ENCODE peak calls at places on chromosome 9, in six cellular contexts. B is cardiac muscle cell, A is stomach, O is breast epithelium, R is WERI-Rb-1, E is neural progenitor cell. D is an unnamed sample.

GRCh38 chr9:91740713-91741112 is 209.3 kb downstream of the ROR2 start:
- DNase-seq in B (no peak), A (no peak), O (no peak), R (no peak), E (no peak), D (no peak)

GRCh38 chr9:89605181-89606048 is 603 bp downstream of the GADD45G start:
- DNase-seq in B (peak; percentile 69), A (peak; percentile 57), O (peak; percentile 64), R (peak; percentile 60), E (peak; percentile 62), D (peak; percentile 62)

GRCh38 chr9:72577212-72577753 is 55.9 kb downstream of the TMC1 start:
- DNase-seq in B (no peak), A (no peak), O (no peak), R (no peak), E (no peak), D (no peak)

GRCh38 chr9:9942764-9943424 is 669.9 kb downstream of the PTPRD start:
- DNase-seq in B (peak; percentile 66), A (peak; percentile 58), O (no peak), R (peak; percentile 69), E (peak; percentile 70), D (peak; percentile 43)

GRCh38 chr9:131095666-131096489 is 453 bp upstream of the AIF1L start:
- DNase-seq in B (peak; percentile 76), A (peak; percentile 31), O (no peak), R (peak; percentile 88), E (peak; percentile 94), D (peak; percentile 51)

GRCh38 chr9:70444904-70445303 is 30.4 kb upstream of the KLF9 start:
- DNase-seq in B (no peak), A (no peak), O (no peak), R (no peak), E (no peak), D (no peak)

GRCh38 chr9:94250456-94250855 is 8.6 kb upstream of the ZNF169 start:
- DNase-seq in B (no peak), A (no peak), O (no peak), R (no peak), E (peak; percentile 32), D (no peak)

GRCh38 chr9:91334053-91334452 is 27.7 kb downstream of the AUH start:
- DNase-seq in B (no peak), A (no peak), O (no peak), R (no peak), E (no peak), D (no peak)

GRCh38 chr9:69115621-69116020 is 58.5 kb upstream of the TJP2 start:
- DNase-seq in B (no peak), A (no peak), O (no peak), R (no peak), E (no peak), D (no peak)

GRCh38 chr9:14967450-14968321 is 57.5 kb upstream of the FREM1 start:
- DNase-seq in B (no peak), A (no peak), O (no peak), R (no peak), E (no peak), D (no peak)

GRCh38 chr9:138063033-138063432 is 185.5 kb downstream of the CACNA1B start:
- DNase-seq in B (no peak), A (no peak), O (no peak), R (no peak), E (no peak), D (no peak)

GRCh38 chr9:90855208-90856000 is 53.8 kb downstream of the SYK start:
- DNase-seq in B (no peak), A (no peak), O (no peak), R (no peak), E (no peak), D (no peak)

GRCh38 chr9:93264338-93265125 is 80.6 kb downstream of the WNK2 start:
- DNase-seq in B (no peak), A (no peak), O (no peak), R (no peak), E (no peak), D (no peak)

GRCh38 chr9:7045361-7045760 is 287.6 kb downstream of the KDM4C start:
- DNase-seq in B (no peak), A (no peak), O (no peak), R (no peak), E (no peak), D (no peak)

GRCh38 chr9:37486616-37487544 is 1.1 kb downstream of the POLR1E start:
- DNase-seq in B (no peak), A (no peak), O (no peak), R (no peak), E (no peak), D (no peak)

GRCh38 chr9:91156451-91157234 is 205.1 kb downstream of the AUH start:
- DNase-seq in B (no peak), A (peak; percentile 37), O (no peak), R (no peak), E (no peak), D (no peak)

GRCh38 chr9:129278391-129279237 is 100.6 kb upstream of the IER5L start:
- DNase-seq in B (no peak), A (peak; percentile 65), O (peak; percentile 60), R (peak; percentile 17), E (peak; percentile 25), D (peak; percentile 45)

GRCh38 chr9:130073373-130073772 is 19.7 kb downstream of the GPR107 start:
- DNase-seq in B (peak; percentile 50), A (no peak), O (no peak), R (no peak), E (no peak), D (no peak)

GRCh38 chr9:111842313-111842712 is 47.6 kb upstream of the SHOC1 start:
- DNase-seq in B (no peak), A (no peak), O (no peak), R (no peak), E (no peak), D (no peak)

GRCh38 chr9:138022756-138023393 is 145.3 kb downstream of the CACNA1B start:
- DNase-seq in B (no peak), A (peak; percentile 13), O (peak; percentile 19), R (no peak), E (peak; percentile 63), D (no peak)

GRCh38 chr9:3508531-3509374 is 17.0 kb downstream of the RFX3 start:
- DNase-seq in B (no peak), A (no peak), O (no peak), R (peak; percentile 37), E (no peak), D (no peak)

GRCh38 chr9:38689678-38690077 is 30.3 kb downstream of the FAM240B start:
- DNase-seq in B (no peak), A (no peak), O (no peak), R (peak; percentile 44), E (peak; percentile 92), D (peak; percentile 40)

GRCh38 chr9:86337469-86338107 is 16.6 kb downstream of the TUT7 start:
- DNase-seq in B (no peak), A (no peak), O (no peak), R (no peak), E (no peak), D (no peak)

GRCh38 chr9:75979362-75979761 is 88.9 kb downstream of the PCSK5 start:
- DNase-seq in B (peak; percentile 11), A (no peak), O (no peak), R (peak; percentile 51), E (no peak), D (peak; percentile 16)
- TF ChIP-seq CTCF in B (peak; percentile 31), A (no peak), O (no peak), R (peak; percentile 36), E (peak; percentile 42), D (peak; percentile 41)

GRCh38 chr9:113582698-113583200 is 119.2 kb downstream of the RGS3 start:
- DNase-seq in B (no peak), A (no peak), O (no peak), R (no peak), E (no peak), D (no peak)

GRCh38 chr9:113580954-113581311 is 117.4 kb downstream of the RGS3 start:
- DNase-seq in B (no peak), A (no peak), O (no peak), R (no peak), E (no peak), D (no peak)

GRCh38 chr9:113580041-113580953 is 116.8 kb downstream of the RGS3 start:
- DNase-seq in B (no peak), A (peak; percentile 93), O (peak; percentile 93), R (no peak), E (no peak), D (no peak)

GRCh38 chr9:113583511-113584470 is 120.3 kb downstream of the RGS3 start:
- DNase-seq in B (no peak), A (no peak), O (no peak), R (no peak), E (no peak), D (no peak)

DNA sequence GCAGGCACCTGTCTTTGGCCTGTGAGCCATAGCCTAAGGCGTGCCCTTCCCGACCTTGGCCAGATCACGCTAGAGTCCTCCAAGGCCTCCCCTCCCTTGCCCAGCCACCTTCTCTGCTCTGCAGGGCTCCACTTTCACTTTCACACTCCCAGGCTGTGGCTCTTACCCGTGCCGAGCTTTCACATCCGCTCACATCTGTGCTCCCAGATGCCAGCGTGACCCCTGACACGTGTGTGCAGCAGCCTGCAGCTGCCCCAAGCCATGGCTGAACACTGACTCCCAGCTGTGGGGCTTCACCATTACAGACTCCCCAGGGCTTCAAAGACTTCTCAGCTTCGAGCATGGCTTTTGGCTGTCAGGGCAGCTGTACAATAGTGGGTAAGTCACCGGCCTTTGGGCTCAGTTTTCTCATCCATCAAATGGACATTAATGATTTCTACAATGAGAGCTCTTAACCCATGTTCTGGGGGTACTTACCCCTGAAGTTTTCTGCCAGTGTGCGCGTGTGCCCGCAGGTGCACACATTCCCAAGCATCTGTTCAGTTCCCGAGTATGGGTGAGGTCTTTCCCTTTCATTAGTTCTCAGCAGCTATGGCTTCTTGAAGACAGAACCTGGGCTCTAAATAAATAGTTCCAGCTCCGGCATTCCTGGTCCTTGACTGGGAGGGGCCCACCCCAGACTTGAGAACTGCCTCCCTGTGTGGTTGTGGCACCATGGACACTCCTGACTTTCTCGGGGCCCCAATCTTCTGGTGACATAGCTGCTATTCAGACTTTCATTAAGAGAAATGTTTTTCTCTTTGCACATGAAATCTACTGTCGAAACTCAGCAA is 118.6 kb downstream of the RGS3 start:
- DNase-seq in B (no peak), A (peak; percentile 84), O (no peak), R (no peak), E (no peak), D (peak; percentile 46)
- H3K4me3 ChIP-seq in B (no peak overlapping the region), A (peak overlapping the region; percentile 31), O (peak overlapping the region; percentile 5), R (no peak overlapping the region), E (no peak overlapping the region), D (no peak overlapping the region)

DNA sequence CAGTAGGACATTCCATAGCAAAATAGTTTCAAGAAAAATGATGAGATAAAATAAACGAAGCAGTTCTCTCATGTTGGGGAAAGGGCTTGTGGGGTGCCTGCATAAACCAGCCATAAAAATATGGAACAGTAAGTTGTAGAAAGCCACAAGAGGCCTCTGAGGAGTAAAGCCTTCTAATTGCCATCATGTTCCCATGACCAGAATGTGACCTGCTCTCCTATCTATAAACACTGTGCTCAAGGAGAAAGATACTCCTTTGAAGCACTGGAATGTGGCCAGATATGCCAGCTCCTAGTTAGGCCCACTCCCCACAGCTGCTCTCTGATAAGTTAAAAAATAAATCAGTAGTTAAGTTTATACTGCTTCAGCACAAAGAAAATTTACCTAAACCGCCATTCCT is 65.8 kb downstream of the SETX start:
- DNase-seq in B (peak; percentile 85), A (no peak), O (no peak), R (no peak), E (no peak), D (no peak)
- TF ChIP-seq CTCF in B (no peak), A (no peak), O (no peak), R (no peak), E (no peak), D (no peak)

GRCh38 chr9:19049872-19050636 is 827 bp downstream of the RRAGA start:
- DNase-seq in B (peak; percentile 40), A (no peak), O (no peak), R (no peak), E (peak; percentile 45), D (no peak)

GRCh38 chr9:19048966-19049871 is at the start of gene RRAGA:
- DNase-seq in B (peak; percentile 96), A (peak; percentile 96), O (peak; percentile 93), R (peak; percentile 95), E (peak; percentile 99), D (peak; percentile 95)

GRCh38 chr9:19050637-19051591 is 1.7 kb downstream of the RRAGA start:
- DNase-seq in B (no peak), A (no peak), O (no peak), R (no peak), E (no peak), D (no peak)
- H3K4me3 ChIP-seq in B (peak overlapping the region; percentile 62), A (peak overlapping the region; percentile 87), O (peak overlapping the region; percentile 89), R (peak overlapping the region; percentile 69), E (peak overlapping the region; percentile 93), D (peak overlapping the region; percentile 96)

D was measured in BE2C.